ENCODE peak calls at places on chromosomes 7 and 10, in eight cellular contexts. L is caudate nucleus; U is B cell; I is T follicular helper cell; O is H9; X is mucosa of descending colon; F is stimulated activated CD8-positive, alpha-beta memory T cell treated with anti-CD3 and anti-CD28 coated beads, Interleukin-12 subunit alpha, Interleukin-12 subunit beta, amount 100 ng/mL, for 4 hours; W is WTC11. M is an unnamed sample.
A peak's percentile ranks its signal among the peaks of the same experiment; 100 is the strongest.

GRCh38 chr7:155188821-155189599 is 108.7 kb upstream of the INSIG1 start:
- DNase-seq in F (no peak), I (no peak), L (no peak), O (no peak), X (no peak), W (no peak), U (no peak), M (no peak)

GRCh38 chr10:4512557-4513286 is 313.3 kb upstream of the AKR1E2 start:
- DNase-seq in U (no peak), W (peak; percentile 36), I (no peak), L (no peak), X (no peak), F (no peak), O (peak; percentile 36), M (peak; percentile 10)

GRCh38 chr7:37182011-37182478 is 266.6 kb downstream of the ELMO1 start:
- DNase-seq in F (peak; percentile 54), L (peak; percentile 58), I (peak; percentile 62), W (peak; percentile 91), O (peak; percentile 84), U (peak; percentile 77), X (peak; percentile 78), M (peak; percentile 81)

GRCh38 chr7:135597181-135597925 is 39.6 kb downstream of the NUP205 start:
- DNase-seq in W (no peak), X (no peak), U (no peak), F (no peak), L (no peak), I (no peak), O (no peak), M (no peak)

GRCh38 chr7:41448104-41448503 is 254.8 kb downstream of the INHBA start:
- DNase-seq in L (no peak), W (no peak), X (no peak), I (no peak), O (no peak), U (no peak), F (no peak), M (no peak)

GRCh38 chr10:130232361-130233360 is 96.5 kb downstream of the GLRX3 start:
- DNase-seq in F (no peak), I (no peak), O (peak; percentile 19), L (no peak), U (no peak), W (no peak), X (no peak), M (no peak)

GRCh38 chr7:40541336-40541735 is 406.5 kb downstream of the SUGCT start:
- DNase-seq in L (no peak), O (no peak), X (no peak), U (no peak), I (no peak), W (no peak), F (no peak), M (no peak)

GRCh38 chr10:83542774-83543291 is 596.5 kb upstream of the GHITM start:
- DNase-seq in U (no peak), I (no peak), W (no peak), X (no peak), O (no peak), F (no peak), L (no peak), M (no peak)

GRCh38 chr10:100970914-100971811 is 1.9 kb downstream of the SEMA4G start:
- DNase-seq in O (no peak), L (no peak), X (peak; percentile 77), I (no peak), F (no peak), W (no peak), U (no peak), M (no peak)

GRCh38 chr7:159105066-159105780 is 39.4 kb downstream of the VIPR2 start:
- DNase-seq in F (no peak), X (no peak), U (no peak), O (no peak), W (no peak), I (no peak), L (no peak), M (no peak)

GRCh38 chr7:83681200-83681599 is 32.3 kb upstream of the SEMA3E start:
- DNase-seq in O (no peak), X (no peak), L (no peak), I (no peak), W (no peak), F (no peak), U (no peak), M (no peak)

GRCh38 chr10:59865101-59865500 is 41.3 kb downstream of the CCDC6 start:
- DNase-seq in F (no peak), O (peak; percentile 52), X (peak; percentile 38), W (peak; percentile 26), U (peak; percentile 59), I (no peak), L (no peak), M (no peak)

GRCh38 chr7:21256310-21256877 is 171.5 kb upstream of the SP4 start:
- DNase-seq in U (peak; percentile 50), W (no peak), F (no peak), O (no peak), X (no peak), I (peak; percentile 10), L (no peak), M (no peak)

GRCh38 chr10:18229839-18230238 is 89.6 kb downstream of the CACNB2 start:
- DNase-seq in F (no peak), I (no peak), X (no peak), U (no peak), O (no peak), L (no peak), W (no peak), M (no peak)

GRCh38 chr10:107583974-107584373 is 419.5 kb upstream of the SORCS1 start:
- DNase-seq in O (no peak), U (no peak), F (no peak), X (no peak), L (no peak), I (no peak), W (no peak), M (no peak)

GRCh38 chr10:79304479-79305087 is 42.7 kb upstream of the PPIF start:
- DNase-seq in F (no peak), L (no peak), I (no peak), U (no peak), X (no peak), W (no peak), O (no peak), M (no peak)

GRCh38 chr10:97920865-97921264 is 71.2 kb downstream of the GOLGA7B start:
- DNase-seq in W (no peak), O (no peak), X (no peak), I (no peak), F (no peak), L (no peak), U (no peak), M (no peak)

GRCh38 chr7:5695037-5695708 is 86.3 kb downstream of the RNF216 start:
- DNase-seq in X (no peak), O (no peak), U (peak; percentile 42), I (peak; percentile 72), F (peak; percentile 44), L (peak; percentile 40), W (no peak), M (peak; percentile 95)

GRCh38 chr7:80623465-80624252 is 14.8 kb upstream of the CD36 start:
- DNase-seq in X (no peak), O (no peak), U (no peak), W (no peak), L (no peak), I (no peak), F (no peak), M (no peak)

GRCh38 chr10:123583639-123584418 is 82.3 kb upstream of the GPR26 start:
- DNase-seq in O (peak; percentile 88), X (peak; percentile 87), W (peak; percentile 91), U (peak; percentile 31), L (peak; percentile 28), F (no peak), I (no peak), M (peak; percentile 9)

GRCh38 chr10:89609730-89610393 is 35.2 kb downstream of the PANK1 start:
- DNase-seq in I (no peak), F (no peak), W (no peak), L (no peak), X (no peak), U (no peak), O (no peak), M (peak; percentile 13)

GRCh38 chr10:80055760-80056159 is 22.7 kb upstream of the TMEM254 start:
- DNase-seq in I (no peak), U (no peak), L (no peak), X (no peak), O (no peak), W (no peak), F (no peak), M (no peak)

GRCh38 chr7:127885843-127886242 is 145.4 kb downstream of the LRRC4 start:
- DNase-seq in L (no peak), U (no peak), X (no peak), F (no peak), W (no peak), I (no peak), O (no peak), M (no peak)

GRCh38 chr10:48460148-48460545 is 144.7 kb downstream of the ARHGAP22 start:
- DNase-seq in F (no peak), X (no peak), U (no peak), L (no peak), W (no peak), I (no peak), O (peak; percentile 20), M (no peak)

GRCh38 chr7:149241695-149242094 is 2.2 kb downstream of the ZNF212 start:
- DNase-seq in I (no peak), W (no peak), X (no peak), L (no peak), F (no peak), O (no peak), U (no peak), M (no peak)

GRCh38 chr10:87562750-87563149 is 58.1 kb downstream of the MINPP1 start:
- DNase-seq in L (no peak), X (no peak), W (no peak), O (no peak), U (no peak), I (no peak), F (no peak), M (no peak)

GRCh38 chr10:115432188-115432819 is 339.1 kb downstream of the ATRNL1 start:
- DNase-seq in W (no peak), X (no peak), I (no peak), L (no peak), O (no peak), F (no peak), U (no peak), M (no peak)

GRCh38 chr10:116771101-116771705 is 28.8 kb upstream of the HSPA12A start:
- DNase-seq in W (no peak), X (no peak), F (no peak), L (no peak), I (no peak), O (no peak), U (no peak), M (no peak)

GRCh38 chr10:97849101-97849490 is 547 bp upstream of the GOLGA7B start:
- DNase-seq in F (no peak), X (peak; percentile 32), W (no peak), O (no peak), U (no peak), L (no peak), I (no peak), M (no peak)

GRCh38 chr10:132641966-132642731 is 104.6 kb downstream of the INPP5A start:
- DNase-seq in W (no peak), L (no peak), I (no peak), F (no peak), U (no peak), O (no peak), X (peak; percentile 22), M (no peak)

GRCh38 chr7:151717918-151718317 is 159.0 kb downstream of the PRKAG2 start:
- DNase-seq in U (no peak), I (no peak), X (no peak), F (no peak), O (no peak), W (no peak), L (no peak), M (no peak)

GRCh38 chr7:568681-569035 is 49.0 kb upstream of the PDGFA start:
- DNase-seq in W (no peak), O (no peak), U (no peak), X (no peak), F (no peak), L (no peak), I (no peak), M (no peak)

GRCh38 chr7:108498481-108498880 is 27.5 kb downstream of the PNPLA8 start:
- DNase-seq in W (no peak), X (no peak), F (no peak), L (no peak), U (no peak), I (no peak), O (no peak), M (no peak)

GRCh38 chr7:103031781-103032180 is 42.8 kb downstream of the FBXL13 start:
- DNase-seq in I (no peak), U (no peak), O (no peak), W (no peak), X (no peak), F (no peak), L (no peak), M (no peak)

M was measured in T-helper 2 cell.